ENCODE peak calls at places on chromosomes 6 and 20, in five cellular contexts. I is neuronal stem cell, X is H9, N is IMR-90, M is H1. C is an unnamed sample.
A peak's percentile ranks its signal among the peaks of the same experiment; 100 is the strongest.

GRCh38 chr20:23160536-23161243 is 74.6 kb upstream of the CD93 start:
- DNase-seq in N (no peak), X (peak; percentile 38), I (no peak), M (no peak), C (no peak)

GRCh38 chr6:95431637-95432228 is 145.6 kb upstream of the MANEA start:
- DNase-seq in X (no peak), M (no peak), N (peak; percentile 40), I (peak; percentile 27), C (peak; percentile 30)

GRCh38 chr6:134029495-134030455 is 22.6 kb downstream of the SLC2A12 start:
- DNase-seq in X (no peak), I (no peak), N (peak; percentile 78), M (no peak), C (peak; percentile 78)

GRCh38 chr6:4055420-4056041 is 23.4 kb downstream of the FAM217A start:
- DNase-seq in N (peak; percentile 89), I (no peak), M (no peak), X (no peak), C (peak; percentile 84)

GRCh38 chr6:151313060-151313459 is 73.3 kb downstream of the AKAP12 start:
- DNase-seq in X (peak; percentile 63), I (no peak), N (no peak), M (no peak), C (no peak)

GRCh38 chr20:1920252-1920651 is 25.0 kb downstream of the SIRPA start:
- DNase-seq in I (no peak), N (no peak), M (no peak), X (no peak), C (no peak)

GRCh38 chr20:31691646-31692275 is 30.9 kb downstream of the BCL2L1 start:
- DNase-seq in X (no peak), N (peak; percentile 59), I (no peak), M (no peak), C (no peak)

GRCh38 chr6:125154184-125155135 is 887 bp downstream of the TPD52L1 start:
- DNase-seq in X (peak; percentile 49), M (no peak), I (peak; percentile 21), N (no peak), C (peak; percentile 32)

GRCh38 chr20:58019027-58019849 is 209.2 kb downstream of the ANKRD60 start:
- DNase-seq in X (peak; percentile 24), M (no peak), N (peak; percentile 12), I (no peak), C (no peak)

GRCh38 chr6:17768388-17768787 is 61.7 kb upstream of the NUP153 start:
- DNase-seq in X (no peak), N (peak; percentile 33), I (peak; percentile 23), M (no peak), C (peak; percentile 37)

GRCh38 chr6:121305957-121306607 is 28.2 kb downstream of the TBC1D32 start:
- DNase-seq in N (peak; percentile 25), X (no peak), M (no peak), I (peak; percentile 12), C (peak; percentile 60)

GRCh38 chr6:98823845-98824162 is 10.6 kb upstream of the POU3F2 start:
- DNase-seq in X (no peak), M (no peak), N (no peak), I (no peak), C (no peak)

GRCh38 chr20:36435799-36436541 is 105.3 kb upstream of the MYL9 start:
- DNase-seq in M (peak; percentile 87), N (peak; percentile 21), I (peak; percentile 33), X (peak; percentile 96), C (peak; percentile 54)

GRCh38 chr6:150058231-150058792 is 10.6 kb downstream of the ULBP3 start:
- DNase-seq in X (no peak), I (no peak), N (no peak), M (no peak), C (no peak)

GRCh38 chr6:35500782-35501181 is 3.9 kb upstream of the TEAD3 start:
- DNase-seq in I (no peak), N (peak; percentile 76), X (no peak), M (no peak), C (peak; percentile 78)

GRCh38 chr6:66226099-66226498 is 519.1 kb upstream of the EYS start:
- DNase-seq in X (no peak), N (no peak), M (no peak), I (no peak), C (no peak)

GRCh38 chr6:77231438-77232305 is 231.6 kb downstream of the HTR1B start:
- DNase-seq in N (peak; percentile 13), M (no peak), X (no peak), I (peak; percentile 24), C (peak; percentile 9)

GRCh38 chr6:48109902-48110301 is 1.1 kb downstream of the PTCHD4 start:
- DNase-seq in M (no peak), I (no peak), N (no peak), X (no peak), C (peak; percentile 57)

GRCh38 chr20:3318226-3318884 is 79.4 kb upstream of the SLC4A11 start:
- DNase-seq in M (no peak), X (no peak), I (no peak), N (peak; percentile 81), C (peak; percentile 36)

GRCh38 chr6:130381459-130382380 is 15.9 kb downstream of the TMEM200A start:
- DNase-seq in X (no peak), N (no peak), I (no peak), M (no peak), C (no peak)

GRCh38 chr6:95087394-95088097 is 489.8 kb upstream of the MANEA start:
- DNase-seq in N (peak; percentile 94), I (no peak), M (no peak), X (no peak), C (peak; percentile 76)

GRCh38 chr20:50038169-50038568 is 55.4 kb downstream of the SNAI1 start:
- DNase-seq in X (no peak), M (no peak), N (no peak), I (no peak), C (no peak)
- H4K91ac ChIP-seq in X (no peak overlapping the region), M (no peak overlapping the region), N (no peak overlapping the region), I (no peak overlapping the region), C (no peak overlapping the region)

DNA sequence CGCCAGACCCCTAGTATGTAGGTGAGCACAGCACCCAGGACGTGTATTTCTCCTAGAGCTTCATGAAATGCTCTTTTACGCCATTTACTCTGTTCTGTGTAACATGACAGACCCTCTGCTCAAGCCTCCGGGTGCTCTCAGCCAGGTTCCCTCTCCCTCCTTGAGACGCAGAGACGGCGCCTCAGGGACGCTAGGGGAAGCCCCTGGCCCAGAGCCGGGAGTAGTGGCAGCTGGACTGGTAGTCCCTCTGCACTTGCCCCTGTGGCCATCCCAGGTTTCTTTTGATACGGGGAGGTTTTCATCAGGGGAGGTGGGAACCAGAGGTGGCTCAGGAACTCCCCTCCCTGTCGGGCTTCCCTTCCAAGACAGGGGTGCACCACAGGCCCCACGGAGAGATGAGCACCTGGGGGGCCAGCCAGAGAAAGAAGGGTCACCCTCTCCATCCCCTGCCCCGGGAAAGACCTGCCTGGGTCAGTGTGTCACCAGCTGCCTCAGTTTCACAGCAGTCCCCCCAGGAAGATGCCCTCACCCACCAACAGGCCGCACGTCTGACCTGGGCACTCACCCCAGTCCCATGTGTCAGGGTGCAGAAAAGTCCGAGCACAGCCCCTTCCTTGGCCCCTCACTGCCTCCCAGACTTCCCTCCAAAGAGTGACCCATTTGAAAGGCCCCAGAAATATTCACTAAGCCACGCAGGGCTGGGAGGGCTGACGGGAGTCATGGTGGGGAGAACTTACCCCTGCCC is 58.1 kb upstream of the AFDN start:
- DNase-seq in M (no peak), X (no peak), I (no peak), N (no peak), C (no peak)
- H2AK5ac ChIP-seq in M (no peak overlapping the region), X (no peak overlapping the region), I (peak overlapping the region; percentile 56), N (no peak overlapping the region), C (no peak overlapping the region)

DNA sequence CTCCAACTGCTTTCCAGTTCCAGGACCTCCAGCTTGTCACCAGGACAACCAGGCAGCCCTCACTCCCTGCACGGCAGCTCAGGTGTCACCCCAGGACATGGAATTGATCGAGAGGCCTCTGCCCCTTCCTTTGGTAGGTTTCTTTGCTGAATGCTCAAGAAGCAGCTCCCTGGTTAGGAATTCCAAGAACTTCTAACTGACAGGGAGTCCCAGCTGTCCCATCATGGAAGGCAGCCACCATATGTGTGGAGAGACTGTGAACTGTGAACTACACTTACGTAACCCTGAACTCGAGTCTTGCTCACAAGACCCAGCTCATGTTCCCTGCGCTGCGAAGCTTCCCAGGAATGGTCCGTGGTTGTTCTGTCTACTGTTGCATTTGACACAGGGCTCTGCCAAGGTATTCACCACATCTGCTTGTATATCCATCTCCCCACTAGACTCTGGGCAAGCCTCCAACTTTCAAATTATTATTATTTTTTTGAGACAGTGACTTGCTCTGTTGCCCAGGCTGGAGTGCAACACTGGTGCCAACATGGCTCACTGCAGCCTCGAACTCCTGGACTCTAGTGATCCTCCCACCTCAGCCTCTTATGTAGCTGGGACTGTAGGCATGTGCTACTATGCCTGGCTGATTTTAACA is 35.7 kb downstream of the MGME1 start:
- DNase-seq in I (no peak), X (no peak), N (peak; percentile 68), M (no peak), C (peak; percentile 55)
- H4K91ac ChIP-seq in I (no peak overlapping the region), X (no peak overlapping the region), N (no peak overlapping the region), M (no peak overlapping the region), C (no peak overlapping the region)

GRCh38 chr20:19940945-19941590 is 76.1 kb upstream of the NAA20 start:
- DNase-seq in N (no peak), X (no peak), M (no peak), I (no peak), C (peak; percentile 57)
- H2AK5ac ChIP-seq in N (no peak overlapping the region), X (no peak overlapping the region), M (no peak overlapping the region), I (no peak overlapping the region), C (no peak overlapping the region)

GRCh38 chr20:48657426-48658197 is 170.2 kb downstream of the PREX1 start:
- DNase-seq in I (peak; percentile 81), X (peak; percentile 76), M (no peak), N (peak; percentile 69), C (peak; percentile 73)
- H4K91ac ChIP-seq in I (no peak overlapping the region), X (peak overlapping the region; percentile 54), M (no peak overlapping the region), N (no peak overlapping the region), C (peak overlapping the region; percentile 41)

DNA sequence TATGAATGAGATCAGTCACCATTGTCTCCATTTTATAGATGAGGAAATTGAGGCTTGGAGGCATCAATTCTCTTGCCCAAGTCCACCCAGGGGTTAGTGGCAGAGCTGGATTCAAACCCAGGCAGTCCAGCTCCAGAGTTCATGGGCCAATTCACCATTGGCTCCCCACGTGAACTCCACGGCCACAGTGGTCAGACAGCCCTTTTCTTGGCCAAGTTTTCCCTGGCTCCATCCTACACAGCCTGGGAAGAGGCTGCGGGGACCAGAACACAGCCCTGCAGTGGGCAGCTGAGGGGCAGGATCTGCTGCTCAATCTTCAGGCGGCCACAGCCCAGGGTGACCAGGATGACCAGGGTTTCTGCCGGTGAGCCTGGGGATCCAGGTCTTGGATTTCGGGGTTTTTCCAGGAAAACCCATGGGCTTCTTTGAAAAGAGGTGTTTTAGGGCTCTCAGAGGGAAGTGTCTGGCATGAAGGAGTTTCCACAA is 20.4 kb downstream of the TGM2 start:
- DNase-seq in X (no peak), M (no peak), I (no peak), N (no peak), C (no peak)
- H2AK5ac ChIP-seq in X (no peak overlapping the region), M (no peak overlapping the region), I (no peak overlapping the region), N (peak overlapping the region; percentile 96), C (peak overlapping the region; percentile 75)

GRCh38 chr20:34531608-34532265 is 15.5 kb downstream of the DYNLRB1 start:
- DNase-seq in M (no peak), N (no peak), X (no peak), I (no peak), C (no peak)
- H4K91ac ChIP-seq in M (no peak overlapping the region), N (no peak overlapping the region), X (no peak overlapping the region), I (no peak overlapping the region), C (no peak overlapping the region)